ENCODE peak calls at places on chromosomes 5 and 9, in eight cellular contexts. One of them, this sample, is unnamed.

GRCh38 chr9:134661791-134662142 is 20.2 kb downstream of the COL5A1 start:
- DNase-seq in GM20000: no peak
- DNase-seq in cardiac muscle cell: no peak
- DNase-seq in upper lobe of right lung: peak; percentile 37
- DNase-seq in progenitor cell of endocrine pancreas: no peak
- DNase-seq in heart left ventricle: peak; percentile 52
- DNase-seq in neural progenitor cell: no peak
- DNase-seq in breast epithelium: no peak
- DNase-seq in this sample: no peak

GRCh38 chr5:7348168-7348802 is 47.7 kb upstream of the ADCY2 start:
- DNase-seq in GM20000: no peak
- DNase-seq in cardiac muscle cell: peak; percentile 15
- DNase-seq in upper lobe of right lung: no peak
- DNase-seq in progenitor cell of endocrine pancreas: no peak
- DNase-seq in heart left ventricle: no peak
- DNase-seq in neural progenitor cell: peak; percentile 16
- DNase-seq in breast epithelium: no peak
- DNase-seq in this sample: no peak

GRCh38 chr9:112784020-112784788 is 33.6 kb downstream of the SNX30 start:
- DNase-seq in GM20000: no peak
- DNase-seq in cardiac muscle cell: peak; percentile 43
- DNase-seq in upper lobe of right lung: no peak
- DNase-seq in progenitor cell of endocrine pancreas: no peak
- DNase-seq in heart left ventricle: no peak
- DNase-seq in neural progenitor cell: peak; percentile 66
- DNase-seq in breast epithelium: no peak
- DNase-seq in this sample: peak; percentile 11

GRCh38 chr9:136021171-136021890 is 60.2 kb upstream of the UBAC1 start:
- DNase-seq in GM20000: no peak
- DNase-seq in cardiac muscle cell: no peak
- DNase-seq in upper lobe of right lung: no peak
- DNase-seq in progenitor cell of endocrine pancreas: no peak
- DNase-seq in heart left ventricle: no peak
- DNase-seq in neural progenitor cell: no peak
- DNase-seq in breast epithelium: peak; percentile 43
- DNase-seq in this sample: no peak

GRCh38 chr5:151868451-151868850 is 56.2 kb downstream of the GLRA1 start:
- DNase-seq in GM20000: no peak
- DNase-seq in cardiac muscle cell: no peak
- DNase-seq in upper lobe of right lung: no peak
- DNase-seq in progenitor cell of endocrine pancreas: no peak
- DNase-seq in heart left ventricle: no peak
- DNase-seq in neural progenitor cell: no peak
- DNase-seq in breast epithelium: no peak
- DNase-seq in this sample: no peak

GRCh38 chr9:34253460-34253837 is 74.6 kb downstream of the UBAP1 start:
- DNase-seq in GM20000: no peak
- DNase-seq in cardiac muscle cell: peak; percentile 30
- DNase-seq in upper lobe of right lung: no peak
- DNase-seq in progenitor cell of endocrine pancreas: no peak
- DNase-seq in heart left ventricle: peak; percentile 84
- DNase-seq in neural progenitor cell: no peak
- DNase-seq in breast epithelium: no peak
- DNase-seq in this sample: no peak

GRCh38 chr9:89419978-89420394 is 77.9 kb downstream of the SEMA4D start:
- DNase-seq in GM20000: no peak
- DNase-seq in cardiac muscle cell: no peak
- DNase-seq in upper lobe of right lung: no peak
- DNase-seq in progenitor cell of endocrine pancreas: no peak
- DNase-seq in heart left ventricle: no peak
- DNase-seq in neural progenitor cell: no peak
- DNase-seq in breast epithelium: no peak
- DNase-seq in this sample: no peak

GRCh38 chr9:133768859-133769510 is 30.8 kb upstream of the SARDH start:
- DNase-seq in GM20000: no peak
- DNase-seq in cardiac muscle cell: peak; percentile 61
- DNase-seq in upper lobe of right lung: peak; percentile 60
- DNase-seq in progenitor cell of endocrine pancreas: peak; percentile 8
- DNase-seq in heart left ventricle: no peak
- DNase-seq in neural progenitor cell: no peak
- DNase-seq in breast epithelium: peak; percentile 41
- DNase-seq in this sample: no peak

GRCh38 chr5:111197523-111197922 is 26.7 kb upstream of the CAMK4 start:
- DNase-seq in GM20000: no peak
- DNase-seq in cardiac muscle cell: peak; percentile 30
- DNase-seq in upper lobe of right lung: no peak
- DNase-seq in progenitor cell of endocrine pancreas: no peak
- DNase-seq in heart left ventricle: no peak
- DNase-seq in neural progenitor cell: peak; percentile 42
- DNase-seq in breast epithelium: no peak
- DNase-seq in this sample: no peak

GRCh38 chr9:131801811-131802210 is 61.9 kb upstream of the RAPGEF1 start:
- DNase-seq in GM20000: no peak
- DNase-seq in cardiac muscle cell: no peak
- DNase-seq in upper lobe of right lung: no peak
- DNase-seq in progenitor cell of endocrine pancreas: no peak
- DNase-seq in heart left ventricle: no peak
- DNase-seq in neural progenitor cell: peak; percentile 43
- DNase-seq in breast epithelium: no peak
- DNase-seq in this sample: peak; percentile 26

GRCh38 chr9:112080831-112081542 is 94.1 kb downstream of the SUSD1 start:
- DNase-seq in GM20000: no peak
- DNase-seq in cardiac muscle cell: no peak
- DNase-seq in upper lobe of right lung: no peak
- DNase-seq in progenitor cell of endocrine pancreas: no peak
- DNase-seq in heart left ventricle: no peak
- DNase-seq in neural progenitor cell: no peak
- DNase-seq in breast epithelium: no peak
- DNase-seq in this sample: no peak

GRCh38 chr9:20980713-20981481 is 50.5 kb downstream of the HACD4 start:
- DNase-seq in GM20000: peak; percentile 26
- DNase-seq in cardiac muscle cell: no peak
- DNase-seq in upper lobe of right lung: no peak
- DNase-seq in progenitor cell of endocrine pancreas: no peak
- DNase-seq in heart left ventricle: no peak
- DNase-seq in neural progenitor cell: no peak
- DNase-seq in breast epithelium: no peak
- DNase-seq in this sample: no peak

GRCh38 chr5:173759696-173760095 is 128.5 kb upstream of the CPEB4 start:
- DNase-seq in GM20000: no peak
- DNase-seq in cardiac muscle cell: no peak
- DNase-seq in upper lobe of right lung: no peak
- DNase-seq in progenitor cell of endocrine pancreas: no peak
- DNase-seq in heart left ventricle: no peak
- DNase-seq in neural progenitor cell: no peak
- DNase-seq in breast epithelium: no peak
- DNase-seq in this sample: no peak

GRCh38 chr5:141495456-141495811 is 6.6 kb downstream of the PCDHGC5 start:
- DNase-seq in GM20000: no peak
- DNase-seq in cardiac muscle cell: no peak
- DNase-seq in upper lobe of right lung: no peak
- DNase-seq in progenitor cell of endocrine pancreas: no peak
- DNase-seq in heart left ventricle: no peak
- DNase-seq in neural progenitor cell: no peak
- DNase-seq in breast epithelium: no peak
- DNase-seq in this sample: no peak

GRCh38 chr5:143207563-143208364 is 195.7 kb downstream of the NR3C1 start:
- DNase-seq in GM20000: no peak
- DNase-seq in cardiac muscle cell: no peak
- DNase-seq in upper lobe of right lung: no peak
- DNase-seq in progenitor cell of endocrine pancreas: no peak
- DNase-seq in heart left ventricle: no peak
- DNase-seq in neural progenitor cell: no peak
- DNase-seq in breast epithelium: no peak
- DNase-seq in this sample: no peak

GRCh38 chr9:125443367-125443766 is 181.7 kb downstream of the GAPVD1 start:
- DNase-seq in GM20000: no peak
- DNase-seq in cardiac muscle cell: no peak
- DNase-seq in upper lobe of right lung: no peak
- DNase-seq in progenitor cell of endocrine pancreas: no peak
- DNase-seq in heart left ventricle: no peak
- DNase-seq in neural progenitor cell: no peak
- DNase-seq in breast epithelium: no peak
- DNase-seq in this sample: no peak

GRCh38 chr5:43019293-43019614 is 20.9 kb downstream of the ANXA2R start:
- DNase-seq in GM20000: no peak
- DNase-seq in cardiac muscle cell: no peak
- DNase-seq in upper lobe of right lung: no peak
- DNase-seq in progenitor cell of endocrine pancreas: no peak
- DNase-seq in heart left ventricle: no peak
- DNase-seq in neural progenitor cell: no peak
- DNase-seq in breast epithelium: no peak
- DNase-seq in this sample: no peak

GRCh38 chr5:43017438-43017820 is 22.7 kb downstream of the ANXA2R start:
- DNase-seq in GM20000: no peak
- DNase-seq in cardiac muscle cell: peak; percentile 45
- DNase-seq in upper lobe of right lung: no peak
- DNase-seq in progenitor cell of endocrine pancreas: no peak
- DNase-seq in heart left ventricle: peak; percentile 50
- DNase-seq in neural progenitor cell: peak; percentile 55
- DNase-seq in breast epithelium: no peak
- DNase-seq in this sample: no peak

GRCh38 chr5:43014522-43014921 is 25.6 kb downstream of the ANXA2R start:
- DNase-seq in GM20000: no peak
- DNase-seq in cardiac muscle cell: no peak
- DNase-seq in upper lobe of right lung: no peak
- DNase-seq in progenitor cell of endocrine pancreas: no peak
- DNase-seq in heart left ventricle: no peak
- DNase-seq in neural progenitor cell: no peak
- DNase-seq in breast epithelium: no peak
- DNase-seq in this sample: no peak

GRCh38 chr5:43019615-43020293 is 20.4 kb downstream of the ANXA2R start:
- DNase-seq in GM20000: peak; percentile 58
- DNase-seq in cardiac muscle cell: peak; percentile 71
- DNase-seq in upper lobe of right lung: peak; percentile 77
- DNase-seq in progenitor cell of endocrine pancreas: no peak
- DNase-seq in heart left ventricle: peak; percentile 64
- DNase-seq in neural progenitor cell: peak; percentile 89
- DNase-seq in breast epithelium: no peak
- DNase-seq in this sample: no peak

DNA sequence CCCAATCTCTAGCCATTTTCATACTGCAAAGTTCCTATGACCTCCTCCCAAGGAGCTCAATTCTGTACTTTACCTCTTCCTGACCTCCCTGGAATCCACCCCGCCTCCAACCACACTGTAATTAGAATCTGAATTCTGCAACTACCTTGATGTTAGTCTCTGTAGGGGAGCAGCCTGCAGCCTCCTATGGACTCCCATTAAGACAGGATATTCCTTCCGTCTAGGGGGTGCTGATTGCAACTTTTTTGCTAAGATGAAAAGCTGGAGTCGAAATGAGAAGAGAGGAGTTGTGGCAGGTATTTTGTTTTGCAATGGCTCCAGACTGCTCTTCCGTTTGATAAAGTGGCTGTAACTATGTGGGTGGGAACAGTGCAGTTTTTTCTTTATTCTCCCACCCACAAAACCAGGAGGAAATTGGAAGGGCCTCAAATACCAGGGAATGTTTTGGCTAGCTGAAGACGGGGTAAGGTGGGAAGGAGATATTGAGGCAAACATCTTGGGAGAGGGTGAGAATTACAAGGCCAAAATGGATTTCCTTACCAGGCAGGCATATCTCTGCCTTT is 23.8 kb downstream of the ANXA2R start:
- DNase-seq in GM20000: no peak
- DNase-seq in cardiac muscle cell: no peak
- DNase-seq in upper lobe of right lung: no peak
- DNase-seq in progenitor cell of endocrine pancreas: no peak
- DNase-seq in heart left ventricle: no peak
- DNase-seq in neural progenitor cell: no peak
- DNase-seq in breast epithelium: no peak
- DNase-seq in this sample: no peak
- TF ChIP-seq CTCF in GM20000: no peak
- TF ChIP-seq CTCF in cardiac muscle cell: no peak
- TF ChIP-seq CTCF in upper lobe of right lung: no peak
- TF ChIP-seq CTCF in progenitor cell of endocrine pancreas: no peak
- TF ChIP-seq CTCF in heart left ventricle: no peak
- TF ChIP-seq CTCF in neural progenitor cell: no peak
- TF ChIP-seq CTCF in breast epithelium: no peak
- TF ChIP-seq CTCF in this sample: no peak

GRCh38 chr9:68507796-68508145 is 32.9 kb downstream of the TMEM252 start:
- DNase-seq in GM20000: no peak
- DNase-seq in cardiac muscle cell: no peak
- DNase-seq in upper lobe of right lung: no peak
- DNase-seq in progenitor cell of endocrine pancreas: no peak
- DNase-seq in heart left ventricle: no peak
- DNase-seq in neural progenitor cell: no peak
- DNase-seq in breast epithelium: no peak
- DNase-seq in this sample: no peak
- TF ChIP-seq CTCF in GM20000: no peak
- TF ChIP-seq CTCF in cardiac muscle cell: no peak
- TF ChIP-seq CTCF in upper lobe of right lung: no peak
- TF ChIP-seq CTCF in progenitor cell of endocrine pancreas: no peak
- TF ChIP-seq CTCF in heart left ventricle: peak; percentile 1
- TF ChIP-seq CTCF in neural progenitor cell: no peak
- TF ChIP-seq CTCF in breast epithelium: no peak
- TF ChIP-seq CTCF in this sample: peak; percentile 25

GRCh38 chr5:9099681-9100080 is 446.2 kb downstream of the SEMA5A start:
- DNase-seq in GM20000: no peak
- DNase-seq in cardiac muscle cell: no peak
- DNase-seq in upper lobe of right lung: no peak
- DNase-seq in progenitor cell of endocrine pancreas: no peak
- DNase-seq in heart left ventricle: no peak
- DNase-seq in neural progenitor cell: peak; percentile 25
- DNase-seq in breast epithelium: no peak
- DNase-seq in this sample: no peak
- TF ChIP-seq CTCF in GM20000: no peak
- TF ChIP-seq CTCF in cardiac muscle cell: no peak
- TF ChIP-seq CTCF in upper lobe of right lung: no peak
- TF ChIP-seq CTCF in progenitor cell of endocrine pancreas: peak; percentile 12
- TF ChIP-seq CTCF in heart left ventricle: no peak
- TF ChIP-seq CTCF in neural progenitor cell: peak; percentile 26
- TF ChIP-seq CTCF in breast epithelium: no peak
- TF ChIP-seq CTCF in this sample: no peak

GRCh38 chr5:133403741-133404364 is 208.5 kb downstream of the FSTL4 start:
- DNase-seq in GM20000: no peak
- DNase-seq in cardiac muscle cell: no peak
- DNase-seq in upper lobe of right lung: no peak
- DNase-seq in progenitor cell of endocrine pancreas: no peak
- DNase-seq in heart left ventricle: no peak
- DNase-seq in neural progenitor cell: no peak
- DNase-seq in breast epithelium: no peak
- DNase-seq in this sample: no peak

GRCh38 chr5:133405275-133406034 is 206.9 kb downstream of the FSTL4 start:
- DNase-seq in GM20000: no peak
- DNase-seq in cardiac muscle cell: no peak
- DNase-seq in upper lobe of right lung: no peak
- DNase-seq in progenitor cell of endocrine pancreas: no peak
- DNase-seq in heart left ventricle: no peak
- DNase-seq in neural progenitor cell: no peak
- DNase-seq in breast epithelium: peak; percentile 46
- DNase-seq in this sample: no peak

GRCh38 chr5:133402781-133403180 is 209.6 kb downstream of the FSTL4 start:
- DNase-seq in GM20000: no peak
- DNase-seq in cardiac muscle cell: no peak
- DNase-seq in upper lobe of right lung: no peak
- DNase-seq in progenitor cell of endocrine pancreas: no peak
- DNase-seq in heart left ventricle: no peak
- DNase-seq in neural progenitor cell: no peak
- DNase-seq in breast epithelium: no peak
- DNase-seq in this sample: no peak

GRCh38 chr5:133406208-133406607 is 206.1 kb downstream of the FSTL4 start:
- DNase-seq in GM20000: no peak
- DNase-seq in cardiac muscle cell: no peak
- DNase-seq in upper lobe of right lung: no peak
- DNase-seq in progenitor cell of endocrine pancreas: no peak
- DNase-seq in heart left ventricle: no peak
- DNase-seq in neural progenitor cell: no peak
- DNase-seq in breast epithelium: no peak
- DNase-seq in this sample: no peak

GRCh38 chr5:133404724-133405123 is 207.6 kb downstream of the FSTL4 start:
- DNase-seq in GM20000: no peak
- DNase-seq in cardiac muscle cell: no peak
- DNase-seq in upper lobe of right lung: no peak
- DNase-seq in progenitor cell of endocrine pancreas: no peak
- DNase-seq in heart left ventricle: no peak
- DNase-seq in neural progenitor cell: no peak
- DNase-seq in breast epithelium: no peak
- DNase-seq in this sample: no peak
- TF ChIP-seq CTCF in GM20000: no peak
- TF ChIP-seq CTCF in cardiac muscle cell: no peak
- TF ChIP-seq CTCF in upper lobe of right lung: no peak
- TF ChIP-seq CTCF in progenitor cell of endocrine pancreas: peak; percentile 16
- TF ChIP-seq CTCF in heart left ventricle: no peak
- TF ChIP-seq CTCF in neural progenitor cell: peak; percentile 42
- TF ChIP-seq CTCF in breast epithelium: no peak
- TF ChIP-seq CTCF in this sample: no peak

This sample was measured in neural crest cell.